ENCODE peak calls at places on chromosome 6, in five cellular contexts. One of them, this sample, is unnamed.

GRCh38 chr6:162178666-162179065 is 548.9 kb downstream of the PRKN start:
- DNase-seq in endothelial cell: no peak
- DNase-seq in NCI-H345: no peak
- DNase-seq in mucosa of descending colon: no peak
- DNase-seq in GM23248: no peak
- DNase-seq in this sample: no peak

GRCh38 chr6:111423960-111424846 is 58.8 kb downstream of the REV3L start:
- DNase-seq in endothelial cell: no peak
- DNase-seq in NCI-H345: peak
- DNase-seq in mucosa of descending colon: peak
- DNase-seq in GM23248: peak
- DNase-seq in this sample: peak

GRCh38 chr6:131116755-131117360 is 18.4 kb upstream of the AKAP7 start:
- DNase-seq in endothelial cell: peak
- DNase-seq in NCI-H345: no peak
- DNase-seq in mucosa of descending colon: no peak
- DNase-seq in GM23248: peak
- DNase-seq in this sample: no peak

GRCh38 chr6:12818324-12818723 is 101.8 kb downstream of the PHACTR1 start:
- DNase-seq in endothelial cell: no peak
- DNase-seq in NCI-H345: no peak
- DNase-seq in mucosa of descending colon: no peak
- DNase-seq in GM23248: no peak
- DNase-seq in this sample: no peak

GRCh38 chr6:80165143-80165542 is 58.7 kb downstream of the BCKDHB start:
- DNase-seq in endothelial cell: no peak
- DNase-seq in NCI-H345: no peak
- DNase-seq in mucosa of descending colon: no peak
- DNase-seq in GM23248: peak
- DNase-seq in this sample: no peak

GRCh38 chr6:143963158-143963919 is 44.7 kb downstream of the PLAGL1 start:
- DNase-seq in endothelial cell: no peak
- DNase-seq in NCI-H345: no peak
- DNase-seq in mucosa of descending colon: no peak
- DNase-seq in GM23248: no peak
- DNase-seq in this sample: no peak

GRCh38 chr6:125637207-125637606 is 112.2 kb upstream of the HEY2 start:
- DNase-seq in endothelial cell: no peak
- DNase-seq in NCI-H345: no peak
- DNase-seq in mucosa of descending colon: no peak
- DNase-seq in GM23248: no peak
- DNase-seq in this sample: no peak

GRCh38 chr6:25223421-25224052 is 55.6 kb upstream of the CARMIL1 start:
- DNase-seq in endothelial cell: peak
- DNase-seq in NCI-H345: peak
- DNase-seq in mucosa of descending colon: peak
- DNase-seq in GM23248: peak
- DNase-seq in this sample: peak

GRCh38 chr6:286681-287499 is 5.4 kb upstream of the DUSP22 start:
- DNase-seq in endothelial cell: no peak
- DNase-seq in NCI-H345: no peak
- DNase-seq in mucosa of descending colon: no peak
- DNase-seq in GM23248: no peak
- DNase-seq in this sample: no peak

GRCh38 chr6:122043421-122043820 is 356.0 kb upstream of the HSF2 start:
- DNase-seq in endothelial cell: no peak
- DNase-seq in NCI-H345: no peak
- DNase-seq in mucosa of descending colon: no peak
- DNase-seq in GM23248: peak
- DNase-seq in this sample: no peak

GRCh38 chr6:88422831-88423230 is 256.7 kb upstream of the CNR1 start:
- DNase-seq in endothelial cell: no peak
- DNase-seq in NCI-H345: no peak
- DNase-seq in mucosa of descending colon: no peak
- DNase-seq in GM23248: peak
- DNase-seq in this sample: no peak

GRCh38 chr6:109840796-109841195 is 137.3 kb upstream of the GPR6 start:
- DNase-seq in endothelial cell: no peak
- DNase-seq in NCI-H345: no peak
- DNase-seq in mucosa of descending colon: no peak
- DNase-seq in GM23248: no peak
- DNase-seq in this sample: no peak

GRCh38 chr6:86706449-86706848 is 230.9 kb upstream of the HTR1E start:
- DNase-seq in endothelial cell: peak
- DNase-seq in NCI-H345: no peak
- DNase-seq in mucosa of descending colon: no peak
- DNase-seq in GM23248: no peak
- DNase-seq in this sample: no peak

GRCh38 chr6:170228581-170229310 is 62.1 kb downstream of the DLL1 start:
- DNase-seq in endothelial cell: no peak
- DNase-seq in NCI-H345: no peak
- DNase-seq in mucosa of descending colon: no peak
- DNase-seq in GM23248: no peak
- DNase-seq in this sample: no peak

This sample was measured in DMS153.